ENCODE peak calls at places on chromosome 13, in four cellular contexts. K is GM10248, Z is RWPE2, M is AG04449. G is an unnamed sample.

GRCh38 chr13:106349080-106349841 is 186.2 kb downstream of the EFNB2 start:
- DNase-seq in K (no peak), Z (peak), M (no peak), G (no peak)

GRCh38 chr13:59587971-59588716 is 575.6 kb downstream of the DIAPH3 start:
- DNase-seq in K (no peak), Z (no peak), M (no peak), G (no peak)

GRCh38 chr13:101751488-101751887 is 299.0 kb downstream of the ITGBL1 start:
- DNase-seq in K (no peak), Z (no peak), M (peak), G (no peak)

GRCh38 chr13:113860579-113861432 is 3.1 kb downstream of the GAS6 start:
- DNase-seq in K (no peak), Z (peak), M (no peak), G (no peak)

GRCh38 chr13:57631607-57632275 is at the start of gene PCDH17:
- DNase-seq in K (no peak), Z (no peak), M (no peak), G (peak)

GRCh38 chr13:109344552-109345157 is 441.7 kb downstream of the IRS2 start:
- DNase-seq in K (no peak), Z (no peak), M (no peak), G (no peak)

GRCh38 chr13:78636493-78636892 is 22.5 kb downstream of the OBI1 start:
- DNase-seq in K (no peak), Z (no peak), M (no peak), G (no peak)

GRCh38 chr13:93477238-93477637 is 250.6 kb downstream of the GPC6 start:
- DNase-seq in K (no peak), Z (no peak), M (no peak), G (no peak)

GRCh38 chr13:27578121-27579030 is 42.0 kb downstream of the LNX2 start:
- DNase-seq in K (no peak), Z (no peak), M (peak), G (no peak)

GRCh38 chr13:97165527-97166425 is 56.4 kb upstream of the MBNL2 start:
- DNase-seq in K (no peak), Z (no peak), M (no peak), G (no peak)

GRCh38 chr13:97257800-97258799 is 36.0 kb downstream of the MBNL2 start:
- DNase-seq in K (peak), Z (no peak), M (peak), G (peak)

GRCh38 chr13:107585466-107585865 is 629.9 kb downstream of the LIG4 start:
- DNase-seq in K (no peak), Z (no peak), M (no peak), G (no peak)

GRCh38 chr13:97359181-97360057 is 74.5 kb upstream of the RAP2A start:
- DNase-seq in K (peak), Z (no peak), M (no peak), G (peak)

GRCh38 chr13:111339366-111340143 is 19.1 kb downstream of the TEX29 start:
- DNase-seq in K (no peak), Z (no peak), M (no peak), G (peak)

GRCh38 chr13:102846261-102847015 is 606 bp downstream of the ERCC5 start:
- DNase-seq in K (peak), Z (no peak), M (no peak), G (peak)

GRCh38 chr13:113297370-113297871 is 382 bp downstream of the LAMP1 start:
- DNase-seq in K (peak), Z (no peak), M (no peak), G (peak)

GRCh38 chr13:79393564-79394249 is 12.3 kb downstream of the RBM26 start:
- DNase-seq in K (peak), Z (no peak), M (no peak), G (no peak)

GRCh38 chr13:61695147-61695546 is 279.5 kb upstream of the PCDH20 start:
- DNase-seq in K (no peak), Z (no peak), M (no peak), G (no peak)

GRCh38 chr13:63081400-63082014 is 1665.9 kb upstream of the PCDH20 start:
- DNase-seq in K (no peak), Z (no peak), M (no peak), G (no peak)

GRCh38 chr13:98222081-98222554 is 45.0 kb upstream of the RNF113B start:
- DNase-seq in K (no peak), Z (no peak), M (no peak), G (no peak)

GRCh38 chr13:53131361-53131760 is 102.7 kb downstream of the OLFM4 start:
- DNase-seq in K (no peak), Z (no peak), M (no peak), G (no peak)
- TF ChIP-seq CTCF in K (no peak), Z (no peak), M (no peak), G (no peak)

GRCh38 chr13:72808917-72809500 is 27.1 kb downstream of the PIBF1 start:
- DNase-seq in K (peak), Z (no peak), M (no peak), G (peak)
- TF ChIP-seq CTCF in K (peak), Z (peak), M (no peak), G (no peak)

DNA sequence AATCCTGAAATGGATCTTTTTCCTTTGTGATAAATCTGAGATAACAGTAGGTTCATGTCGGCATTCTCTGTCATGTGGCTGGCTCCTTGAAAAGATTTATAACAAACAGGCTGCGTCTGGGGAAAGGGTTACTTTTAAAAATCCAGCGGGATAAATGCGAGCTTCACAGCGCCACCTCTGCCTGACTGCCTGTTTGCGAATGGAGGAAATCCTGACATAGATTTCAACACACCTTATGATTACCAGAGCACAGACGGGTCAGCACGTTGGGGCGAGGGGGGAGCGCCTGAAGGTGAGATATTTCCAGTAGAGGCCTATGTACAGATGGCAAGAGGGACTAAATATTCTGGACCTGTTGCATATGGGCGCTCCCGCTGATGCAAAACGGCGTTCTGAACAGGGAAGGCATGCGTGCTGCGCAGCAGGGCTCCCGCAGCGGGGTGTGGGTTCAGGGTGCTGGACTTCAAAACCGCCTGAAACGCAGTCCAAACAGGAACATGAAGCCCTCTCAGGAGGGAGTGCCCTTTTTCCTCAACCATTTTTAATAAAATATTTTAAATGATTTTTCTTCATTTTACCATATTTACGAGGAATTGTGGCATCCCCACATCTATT is 445.3 kb upstream of the SGCG start:
- DNase-seq in K (no peak), Z (no peak), M (no peak), G (no peak)
- TF ChIP-seq CTCF in K (no peak), Z (no peak), M (no peak), G (no peak)

GRCh38 chr13:41420146-41420545 is 37.2 kb upstream of the RGCC start:
- DNase-seq in K (no peak), Z (no peak), M (no peak), G (no peak)
- TF ChIP-seq CTCF in K (no peak), Z (no peak), M (no peak), G (no peak)

DNA sequence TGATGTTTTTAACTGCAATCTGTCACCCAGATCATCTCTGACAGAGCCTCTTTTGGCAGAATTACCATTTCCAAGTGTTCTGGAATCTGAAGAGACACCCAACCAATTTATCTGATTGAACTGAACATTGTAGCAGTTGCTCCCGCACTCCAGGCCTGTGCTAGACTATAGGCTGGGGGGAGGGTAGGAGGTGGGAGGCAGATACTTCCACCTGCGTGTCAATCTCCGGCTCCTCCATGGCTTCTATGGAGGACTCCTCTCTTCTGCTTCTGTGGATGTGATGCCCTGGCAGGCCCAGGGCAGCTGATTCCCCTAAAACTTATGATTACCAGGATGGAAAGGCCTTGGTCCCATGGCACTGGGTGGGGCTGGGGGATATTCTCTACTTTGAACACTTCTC is 8.1 kb upstream of the TEX26 start:
- DNase-seq in K (no peak), Z (no peak), M (no peak), G (no peak)
- TF ChIP-seq CTCF in K (no peak), Z (no peak), M (no peak), G (no peak)

DNA sequence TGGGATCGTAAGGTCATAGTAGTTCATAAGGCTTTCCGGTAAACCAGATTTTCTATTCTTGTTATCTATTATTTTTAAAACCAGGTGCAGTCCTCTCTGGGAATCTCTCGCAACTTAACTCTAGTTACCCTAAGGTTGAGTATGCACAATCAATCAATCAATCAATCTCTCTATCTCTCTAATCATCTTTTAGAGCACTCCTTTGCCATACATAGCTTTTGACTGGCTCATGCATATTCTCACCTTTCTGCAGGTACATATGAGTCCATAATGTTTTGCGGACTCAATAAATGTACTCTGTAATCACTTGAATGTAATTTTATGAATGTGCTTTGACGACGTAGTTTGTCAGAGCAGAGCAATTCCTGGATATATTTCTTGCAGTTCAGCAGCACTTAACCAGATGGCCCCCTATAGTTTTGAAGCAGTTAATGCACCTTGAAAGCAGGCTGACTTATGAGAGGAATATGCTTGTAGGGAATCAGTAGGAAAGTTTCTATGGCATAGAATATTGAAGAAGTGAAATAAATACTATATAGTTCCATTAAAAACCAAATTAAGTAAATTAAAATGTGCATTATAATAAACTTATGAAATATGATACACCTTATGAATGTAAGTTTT is 524.7 kb downstream of the GPC5 start:
- DNase-seq in K (no peak), Z (no peak), M (no peak), G (no peak)
- TF ChIP-seq CTCF in K (no peak), Z (peak), M (no peak), G (no peak)

GRCh38 chr13:40995997-40996396 is 23.1 kb downstream of the ELF1 start:
- DNase-seq in K (no peak), Z (no peak), M (no peak), G (no peak)

GRCh38 chr13:40993119-40993518 is 26.0 kb downstream of the ELF1 start:
- DNase-seq in K (no peak), Z (no peak), M (no peak), G (no peak)

GRCh38 chr13:40993987-40994386 is 25.1 kb downstream of the ELF1 start:
- DNase-seq in K (no peak), Z (peak), M (no peak), G (no peak)

GRCh38 chr13:40994581-40995230 is 24.4 kb downstream of the ELF1 start:
- DNase-seq in K (peak), Z (no peak), M (no peak), G (peak)

DNA sequence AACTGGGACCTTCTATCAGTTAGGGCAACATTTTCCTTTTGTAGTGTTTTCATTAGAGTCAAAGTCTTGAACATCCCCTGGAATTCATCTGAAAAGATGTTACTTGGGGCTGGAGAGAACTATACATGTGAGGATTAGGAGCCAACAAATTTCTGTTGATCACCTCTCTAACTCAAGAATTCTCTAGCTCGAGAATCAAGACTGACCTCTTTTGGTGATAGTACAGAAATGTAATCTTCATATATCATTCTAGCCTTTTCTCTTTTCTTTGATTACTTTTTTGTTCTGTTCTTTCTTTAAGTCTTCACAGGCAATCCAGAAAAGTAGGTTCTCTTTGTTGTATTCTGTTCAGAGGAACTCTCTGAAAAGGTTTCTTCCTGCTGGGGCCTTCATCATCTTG is 26.4 kb downstream of the ELF1 start:
- DNase-seq in K (no peak), Z (no peak), M (no peak), G (no peak)
- TF ChIP-seq CTCF in K (peak), Z (peak), M (no peak), G (peak)